ENCODE peak calls at places on chromosomes 13 and 19, in six cellular contexts. W is K562, F is lower leg skin, N is MM.1S, X is psoas muscle, Z is ascending aorta. H is an unnamed sample.

GRCh38 chr13:113551081-113552000 is 33.2 kb upstream of the TFDP1 start:
- DNase-seq in W (no peak), F (peak; percentile 62), N (no peak), X (no peak), Z (no peak), H (no peak)

GRCh38 chr19:29724102-29724641 is 9.1 kb upstream of the C19orf12 start:
- DNase-seq in W (no peak), F (no peak), N (no peak), X (no peak), Z (no peak), H (peak; percentile 37)

GRCh38 chr13:37595162-37595561 is 3.4 kb downstream of the POSTN start:
- DNase-seq in W (no peak), F (no peak), N (no peak), X (no peak), Z (no peak), H (no peak)

GRCh38 chr13:72431981-72432617 is 295.3 kb downstream of the MZT1 start:
- DNase-seq in W (no peak), F (no peak), N (no peak), X (no peak), Z (no peak), H (no peak)

GRCh38 chr13:99417151-99417820 is 84.0 kb upstream of the TM9SF2 start:
- DNase-seq in W (no peak), F (peak; percentile 68), N (no peak), X (no peak), Z (no peak), H (peak; percentile 38)

GRCh38 chr13:88651531-88651930 is 980.4 kb downstream of the SLITRK5 start:
- DNase-seq in W (no peak), F (no peak), N (no peak), X (no peak), Z (no peak), H (no peak)

GRCh38 chr19:1747285-1748114 is 5.8 kb upstream of the ONECUT3 start:
- DNase-seq in W (peak; percentile 95), F (no peak), N (no peak), X (no peak), Z (no peak), H (no peak)

GRCh38 chr13:71864981-71865857 is 1.8 kb downstream of the DACH1 start:
- DNase-seq in W (no peak), F (peak; percentile 83), N (no peak), X (peak; percentile 16), Z (no peak), H (peak; percentile 66)

GRCh38 chr19:29277107-29277506 is 64.2 kb upstream of the UQCRFS1 start:
- DNase-seq in W (no peak), F (peak; percentile 76), N (peak; percentile 94), X (no peak), Z (no peak), H (peak; percentile 18)

GRCh38 chr13:30334663-30335386 is 27.5 kb upstream of the KATNAL1 start:
- DNase-seq in W (peak; percentile 73), F (no peak), N (no peak), X (no peak), Z (no peak), H (no peak)

GRCh38 chr13:25756916-25757315 is 294.9 kb downstream of the SHISA2 start:
- DNase-seq in W (no peak), F (no peak), N (no peak), X (no peak), Z (no peak), H (no peak)

GRCh38 chr19:5002143-5002542 is 33.2 kb downstream of the KDM4B start:
- DNase-seq in W (no peak), F (no peak), N (no peak), X (no peak), Z (no peak), H (no peak)

GRCh38 chr13:78121459-78122348 is 203.1 kb upstream of the EDNRB start:
- DNase-seq in W (peak; percentile 43), F (no peak), N (peak; percentile 73), X (no peak), Z (no peak), H (peak; percentile 39)

GRCh38 chr13:109785892-109786450 is 412 bp downstream of the IRS2 start:
- DNase-seq in W (no peak), F (no peak), N (peak; percentile 16), X (peak; percentile 46), Z (no peak), H (no peak)

GRCh38 chr19:35513975-35514809 is 743 bp upstream of the DMKN start:
- DNase-seq in W (no peak), F (no peak), N (no peak), X (no peak), Z (no peak), H (peak; percentile 53)

GRCh38 chr13:106536244-106537034 is 977 bp upstream of the EFNB2 start:
- DNase-seq in W (peak; percentile 86), F (peak; percentile 97), N (peak; percentile 88), X (peak; percentile 88), Z (no peak), H (peak; percentile 99)

GRCh38 chr19:34306824-34307223 is 52.5 kb downstream of the GARRE1 start:
- DNase-seq in W (no peak), F (no peak), N (no peak), X (no peak), Z (no peak), H (no peak)

GRCh38 chr19:7346488-7346971 is 2.2 kb upstream of the ARHGEF18 start:
- DNase-seq in W (no peak), F (no peak), N (no peak), X (no peak), Z (no peak), H (no peak)

GRCh38 chr19:15264061-15264932 is 32.0 kb upstream of the EPHX3 start:
- DNase-seq in W (peak; percentile 79), F (peak; percentile 93), N (peak; percentile 40), X (peak; percentile 79), Z (no peak), H (peak; percentile 82)

GRCh38 chr19:48506138-48506733 is 5.4 kb downstream of the LMTK3 start:
- DNase-seq in W (peak; percentile 75), F (no peak), N (peak; percentile 69), X (no peak), Z (no peak), H (no peak)

DNA sequence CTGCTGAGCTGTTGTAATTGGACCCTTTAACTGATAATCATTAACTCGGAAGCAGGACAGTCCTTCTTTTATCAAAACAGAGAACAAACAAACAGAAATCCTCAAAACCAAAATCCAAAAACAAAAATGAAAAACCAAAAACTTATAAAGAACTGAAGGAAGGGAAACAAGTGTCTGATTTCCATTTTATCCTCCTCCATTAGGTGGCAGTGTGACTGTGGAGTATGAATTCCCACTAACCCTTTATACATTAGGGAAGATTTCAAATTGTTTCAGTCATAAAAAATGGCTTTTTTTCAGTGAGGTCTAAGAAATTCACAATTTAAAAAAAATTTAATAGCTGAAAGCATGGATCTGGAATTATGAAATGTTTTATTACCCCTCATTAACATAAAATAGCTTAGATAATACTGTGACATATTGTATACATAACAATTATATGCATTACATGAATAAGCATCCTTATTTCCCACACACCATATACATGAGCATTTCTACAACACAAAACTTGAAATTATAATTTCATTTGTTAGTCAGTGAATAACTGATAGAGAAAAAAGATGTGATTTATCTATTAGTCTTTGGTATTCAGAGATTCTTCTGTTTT is 1074.3 kb upstream of the PCDH9 start:
- DNase-seq in W (peak; percentile 11), F (no peak), N (peak; percentile 8), X (no peak), Z (no peak), H (no peak)
- TF ChIP-seq CTCF in W (peak; percentile 41), F (no peak), N (peak; percentile 43), X (peak; percentile 6), Z (no peak), H (peak; percentile 73)

DNA sequence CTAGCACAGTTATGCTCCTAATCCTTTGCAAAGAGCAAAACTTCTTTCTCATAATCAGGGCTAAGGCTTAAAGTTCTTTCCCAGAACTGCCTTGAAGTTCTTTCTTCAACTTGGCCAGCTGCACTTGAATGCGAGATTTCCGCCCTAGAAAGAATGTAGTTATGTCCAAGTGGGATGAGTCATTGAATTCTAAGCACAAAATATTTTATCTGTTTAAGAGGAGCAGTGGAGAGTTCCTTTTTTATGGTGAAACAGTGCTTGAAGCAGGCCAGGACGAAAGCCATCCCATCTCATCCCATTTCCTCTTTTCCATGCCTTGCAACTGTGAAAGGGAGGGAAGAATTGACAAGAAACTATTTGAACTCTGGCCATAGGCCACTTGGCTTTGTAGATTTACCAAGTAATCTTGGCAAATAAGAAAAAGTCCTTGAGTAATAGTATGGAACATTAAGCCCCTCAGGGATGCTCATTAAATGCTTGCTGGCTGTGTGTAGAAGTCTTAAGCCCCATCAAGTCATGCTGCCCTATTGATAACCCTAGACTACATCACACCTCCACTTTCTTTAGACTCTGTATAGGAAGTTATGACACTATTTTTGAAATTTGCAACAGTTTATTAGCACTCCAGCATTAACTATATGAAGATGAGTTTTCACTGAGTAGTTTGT is 174.6 kb downstream of the KCTD12 start:
- DNase-seq in W (no peak), F (no peak), N (no peak), X (peak; percentile 15), Z (no peak), H (no peak)
- TF ChIP-seq CTCF in W (no peak), F (no peak), N (no peak), X (no peak), Z (no peak), H (no peak)

GRCh38 chr13:28817204-28817603 is 2.9 kb upstream of the MTUS2 start:
- DNase-seq in W (peak; percentile 12), F (no peak), N (no peak), X (no peak), Z (no peak), H (no peak)
- TF ChIP-seq CTCF in W (peak; percentile 40), F (no peak), N (peak; percentile 21), X (no peak), Z (no peak), H (no peak)

GRCh38 chr19:38385057-38385803 is 2.6 kb downstream of the GGN start:
- DNase-seq in W (no peak), F (no peak), N (no peak), X (no peak), Z (no peak), H (no peak)

GRCh38 chr19:38383743-38384142 is 4.1 kb downstream of the GGN start:
- DNase-seq in W (no peak), F (no peak), N (no peak), X (no peak), Z (no peak), H (no peak)

GRCh38 chr19:38385804-38386257 is 2.0 kb downstream of the GGN start:
- DNase-seq in W (no peak), F (no peak), N (no peak), X (no peak), Z (no peak), H (no peak)

GRCh38 chr19:38383184-38383583 is 4.7 kb downstream of the GGN start:
- DNase-seq in W (no peak), F (no peak), N (no peak), X (no peak), Z (no peak), H (no peak)

DNA sequence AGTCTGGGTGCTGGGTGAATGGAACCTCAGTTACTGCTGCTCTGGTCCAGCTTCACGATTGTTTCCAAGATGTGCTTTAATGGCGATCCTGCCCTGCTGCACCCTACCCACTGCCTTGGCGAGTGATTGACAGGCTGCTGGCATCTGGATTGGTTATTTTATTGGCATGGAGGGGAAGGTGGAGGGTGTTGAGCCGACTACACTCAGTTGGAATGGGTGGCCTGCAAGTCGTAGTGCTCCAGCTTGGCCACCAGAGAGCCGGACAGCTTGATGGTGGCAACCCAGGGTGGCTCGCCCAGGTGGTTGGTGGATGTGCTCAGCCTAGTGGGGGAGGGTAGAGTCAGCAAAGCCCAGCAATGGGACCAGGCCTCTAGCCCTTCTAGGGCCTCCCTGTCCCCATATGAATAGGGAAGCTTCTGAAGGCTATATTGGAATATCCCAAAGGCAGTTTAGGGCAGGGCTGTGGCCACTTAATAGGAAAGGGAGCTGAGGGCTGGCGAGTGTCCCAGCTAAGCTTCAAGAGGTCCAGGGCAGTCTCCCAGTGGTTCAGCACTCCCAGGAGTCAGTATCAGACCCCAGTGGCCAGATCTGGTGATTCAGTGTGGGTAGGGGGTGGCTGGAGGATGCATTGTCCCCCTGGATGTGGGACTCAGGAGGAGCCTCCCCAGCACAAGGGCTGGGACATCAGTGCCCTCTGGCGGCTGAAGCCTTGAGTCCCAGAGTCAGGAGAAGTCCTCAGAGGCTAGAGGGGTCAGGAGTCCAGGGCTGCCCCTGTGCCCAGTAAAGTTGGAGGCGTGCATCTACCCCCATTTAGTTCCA is 3.4 kb downstream of the GGN start:
- DNase-seq in W (peak; percentile 63), F (no peak), N (no peak), X (no peak), Z (no peak), H (no peak)
- TF ChIP-seq CTCF in W (peak; percentile 57), F (no peak), N (no peak), X (no peak), Z (no peak), H (peak; percentile 28)